ENCODE peak calls at places on chromosomes 13 and 19, in seven cellular contexts. E is AG10803, N is choroid plexus epithelial cell, U is colonic mucosa, Q is heart left ventricle, J is RWPE1, A is stomach. F is an unnamed sample.

GRCh38 chr13:42551611-42552010 is 22.3 kb upstream of the TNFSF11 start:
- DNase-seq in J (no peak), U (no peak), N (no peak), A (no peak), Q (no peak), E (no peak), F (no peak)

GRCh38 chr19:57302020-57302465 is 18.2 kb upstream of the ZNF543 start:
- DNase-seq in A (no peak), E (peak), Q (peak), U (no peak), J (peak), N (peak), F (no peak)

GRCh38 chr19:15114153-15114540 is 6.9 kb downstream of the SYDE1 start:
- DNase-seq in U (no peak), N (peak), Q (no peak), E (peak), J (no peak), A (no peak), F (no peak)

GRCh38 chr13:39783051-39783450 is 127.6 kb downstream of the COG6 start:
- DNase-seq in Q (no peak), N (peak), E (no peak), J (no peak), A (no peak), U (no peak), F (no peak)

GRCh38 chr19:37995346-37995745 is 88.3 kb downstream of the SIPA1L3 start:
- DNase-seq in U (no peak), Q (no peak), N (no peak), A (no peak), J (no peak), E (no peak), F (no peak)

GRCh38 chr19:1823020-1823419 is 10.9 kb upstream of the ATP8B3 start:
- DNase-seq in U (no peak), Q (no peak), N (no peak), J (no peak), A (no peak), E (no peak), F (no peak)

GRCh38 chr19:19860756-19861390 is 4.8 kb upstream of the ZNF253 start:
- DNase-seq in U (no peak), J (no peak), Q (no peak), A (no peak), E (no peak), N (peak), F (peak)

GRCh38 chr19:5470264-5470671 is 15.1 kb downstream of the ZNRF4 start:
- DNase-seq in U (no peak), A (peak), Q (no peak), N (no peak), J (peak), E (no peak), F (no peak)

GRCh38 chr19:34904846-34905527 is 21.7 kb upstream of the ZNF30 start:
- DNase-seq in E (no peak), J (no peak), N (no peak), Q (no peak), A (no peak), U (no peak), F (no peak)

GRCh38 chr13:48437381-48437780 is 24.5 kb upstream of the LPAR6 start:
- DNase-seq in J (no peak), U (peak), N (peak), Q (peak), A (peak), E (peak), F (no peak)

GRCh38 chr19:16384688-16385087 is 60.1 kb downstream of the KLF2 start:
- DNase-seq in U (no peak), E (no peak), A (no peak), J (no peak), Q (peak), N (no peak), F (no peak)

GRCh38 chr19:4754248-4754647 is 30.6 kb upstream of the DPP9 start:
- DNase-seq in U (no peak), N (peak), E (no peak), Q (no peak), A (no peak), J (no peak), F (no peak)

GRCh38 chr19:8305798-8306197 is 2.4 kb downstream of the CD320 start:
- DNase-seq in E (no peak), N (no peak), J (no peak), A (no peak), U (peak), Q (peak), F (no peak)

GRCh38 chr13:98386632-98387031 is 190.3 kb downstream of the STK24 start:
- DNase-seq in A (no peak), N (no peak), U (no peak), J (no peak), Q (no peak), E (no peak), F (no peak)

GRCh38 chr13:42796747-42797356 is 15.5 kb downstream of the FAM216B start:
- DNase-seq in J (no peak), A (no peak), E (no peak), U (no peak), N (no peak), Q (no peak), F (no peak)

GRCh38 chr19:28999733-29000433 is 213.1 kb downstream of the UQCRFS1 start:
- DNase-seq in J (no peak), Q (no peak), U (no peak), A (no peak), E (no peak), N (no peak), F (no peak)

GRCh38 chr19:5560156-5560555 is 7.6 kb downstream of the TINCR start:
- DNase-seq in J (no peak), U (no peak), N (no peak), A (no peak), E (no peak), Q (no peak), F (no peak)

GRCh38 chr19:48513289-48514122 is 1.9 kb upstream of the LMTK3 start:
- DNase-seq in Q (peak), A (peak), E (peak), J (peak), U (peak), N (peak), F (peak)

GRCh38 chr13:75566658-75567057 is 17.1 kb downstream of the UCHL3 start:
- DNase-seq in A (no peak), E (peak), U (no peak), J (no peak), Q (no peak), N (peak), F (no peak)

GRCh38 chr13:50244913-50245574 is 229.8 kb downstream of the KCNRG start:
- DNase-seq in E (peak), J (peak), Q (no peak), A (peak), N (peak), U (peak), F (no peak)

GRCh38 chr19:43748205-43748594 is 6.6 kb downstream of the SMG9 start:
- DNase-seq in N (no peak), Q (no peak), E (no peak), A (no peak), J (no peak), U (no peak), F (no peak)

GRCh38 chr19:4295972-4296771 is 6.0 kb downstream of the TMIGD2 start:
- DNase-seq in Q (no peak), N (no peak), J (no peak), A (peak), E (peak), U (no peak), F (no peak)

GRCh38 chr19:5935473-5936307 is 21.6 kb downstream of the CAPS start:
- DNase-seq in U (no peak), N (no peak), A (no peak), J (no peak), E (no peak), Q (no peak), F (no peak)

GRCh38 chr13:38970380-38971051 is 20.1 kb downstream of the STOML3 start:
- DNase-seq in A (no peak), U (no peak), N (no peak), Q (no peak), J (no peak), E (no peak), F (no peak)

GRCh38 chr19:11814707-11815050 is 606 bp downstream of the ZNF440 start:
- DNase-seq in J (peak), A (no peak), U (peak), N (peak), Q (no peak), E (peak), F (no peak)

GRCh38 chr13:20566424-20566916 is 487 bp upstream of the IFT88 start:
- DNase-seq in Q (no peak), E (peak), U (peak), J (peak), A (no peak), N (no peak), F (peak)

GRCh38 chr19:6393982-6394412 is 1.0 kb upstream of the GTF2F1 start:
- DNase-seq in J (no peak), E (no peak), Q (no peak), U (no peak), N (no peak), A (no peak), F (no peak)

GRCh38 chr13:39105110-39105509 is 66.9 kb downstream of the NHLRC3 start:
- DNase-seq in E (peak), N (peak), J (no peak), Q (no peak), U (peak), A (no peak), F (no peak)

GRCh38 chr13:111482126-111482525 is 161.7 kb downstream of the TEX29 start:
- DNase-seq in N (no peak), U (no peak), Q (no peak), J (no peak), A (peak), E (no peak), F (no peak)

GRCh38 chr13:98746968-98747367 is 5.5 kb downstream of the SLC15A1 start:
- DNase-seq in A (no peak), N (peak), J (peak), E (peak), U (no peak), Q (no peak), F (no peak)

GRCh38 chr13:28754698-28755545 is 36.2 kb upstream of the SLC46A3 start:
- DNase-seq in Q (peak), N (peak), A (no peak), J (no peak), E (peak), U (peak), F (no peak)

GRCh38 chr19:50315773-50316448 is 13.3 kb downstream of the KCNC3 start:
- DNase-seq in N (peak), A (no peak), Q (no peak), J (no peak), E (no peak), U (no peak), F (no peak)

GRCh38 chr13:103044054-103044453 is 22.2 kb downstream of the SLC10A2 start:
- DNase-seq in J (peak), N (no peak), Q (no peak), U (no peak), A (no peak), E (no peak), F (no peak)

GRCh38 chr19:47210689-47211316 is 20.2 kb downstream of the BBC3 start:
- DNase-seq in A (peak), Q (peak), U (peak), J (peak), E (peak), N (peak), F (peak)

GRCh38 chr19:10227215-10227971 is 3.7 kb downstream of the S1PR2 start:
- DNase-seq in U (no peak), E (no peak), A (no peak), J (no peak), N (peak), Q (peak), F (no peak)

GRCh38 chr19:16527971-16528521 is 14.2 kb downstream of the CHERP start:
- DNase-seq in Q (no peak), J (no peak), U (no peak), E (no peak), N (peak), A (peak), F (no peak)

GRCh38 chr13:21670883-21671792 is at the start of gene FGF9:
- DNase-seq in E (peak), U (peak), N (peak), A (peak), Q (peak), J (peak), F (peak)

GRCh38 chr13:77861716-77862115 is 56.9 kb downstream of the EDNRB start:
- DNase-seq in A (no peak), N (peak), U (no peak), Q (no peak), E (no peak), J (no peak), F (no peak)

GRCh38 chr19:44714597-44715169 is 15.7 kb downstream of the CEACAM16 start:
- DNase-seq in J (no peak), N (no peak), E (no peak), A (no peak), U (no peak), Q (no peak), F (no peak)

GRCh38 chr13:106036870-106037269 is 498.6 kb downstream of the EFNB2 start:
- DNase-seq in Q (no peak), U (no peak), E (no peak), N (no peak), J (no peak), A (no peak), F (no peak)
- TF ChIP-seq CTCF in Q (no peak), U (peak), E (no peak), N (no peak), J (no peak), A (no peak), F (peak)

GRCh38 chr19:40530091-40530901 is 46.4 kb upstream of the SHKBP1 start:
- DNase-seq in J (no peak), Q (no peak), A (no peak), N (no peak), E (no peak), U (peak), F (peak)
- TF ChIP-seq CTCF in J (peak), Q (no peak), A (no peak), N (peak), E (no peak), U (no peak), F (peak)

GRCh38 chr19:45848922-45849321 is 14.0 kb downstream of the SYMPK start:
- DNase-seq in N (peak), J (no peak), Q (no peak), A (no peak), E (no peak), U (no peak), F (no peak)
- TF ChIP-seq CTCF in N (peak), J (peak), Q (no peak), A (no peak), E (peak), U (no peak), F (no peak)

DNA sequence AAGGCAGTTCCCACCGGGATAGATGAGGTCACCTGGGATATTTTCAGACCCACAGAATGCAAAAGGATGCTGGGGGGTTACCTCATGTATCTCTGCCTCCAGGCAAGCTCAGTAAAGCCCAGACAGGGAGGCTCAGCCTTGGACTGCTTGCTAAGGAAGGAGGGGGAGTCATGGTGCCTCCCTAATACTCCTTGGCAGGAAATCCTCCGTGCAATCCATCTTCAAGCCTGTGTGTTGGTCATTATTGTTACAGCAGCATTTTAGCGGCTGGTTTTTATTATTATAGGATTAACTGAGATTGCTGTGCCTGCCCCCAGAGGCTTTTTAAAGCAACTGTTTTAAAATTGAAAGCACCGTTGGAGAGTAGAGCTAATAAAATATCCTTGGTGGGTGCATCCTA is 188.5 kb upstream of the UBL3 start:
- DNase-seq in U (no peak), A (no peak), N (no peak), E (peak), J (no peak), Q (no peak), F (peak)
- TF ChIP-seq CTCF in U (no peak), A (no peak), N (no peak), E (peak), J (no peak), Q (no peak), F (peak)

DNA sequence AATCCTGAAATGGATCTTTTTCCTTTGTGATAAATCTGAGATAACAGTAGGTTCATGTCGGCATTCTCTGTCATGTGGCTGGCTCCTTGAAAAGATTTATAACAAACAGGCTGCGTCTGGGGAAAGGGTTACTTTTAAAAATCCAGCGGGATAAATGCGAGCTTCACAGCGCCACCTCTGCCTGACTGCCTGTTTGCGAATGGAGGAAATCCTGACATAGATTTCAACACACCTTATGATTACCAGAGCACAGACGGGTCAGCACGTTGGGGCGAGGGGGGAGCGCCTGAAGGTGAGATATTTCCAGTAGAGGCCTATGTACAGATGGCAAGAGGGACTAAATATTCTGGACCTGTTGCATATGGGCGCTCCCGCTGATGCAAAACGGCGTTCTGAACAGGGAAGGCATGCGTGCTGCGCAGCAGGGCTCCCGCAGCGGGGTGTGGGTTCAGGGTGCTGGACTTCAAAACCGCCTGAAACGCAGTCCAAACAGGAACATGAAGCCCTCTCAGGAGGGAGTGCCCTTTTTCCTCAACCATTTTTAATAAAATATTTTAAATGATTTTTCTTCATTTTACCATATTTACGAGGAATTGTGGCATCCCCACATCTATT is 445.3 kb upstream of the SGCG start:
- DNase-seq in E (no peak), N (no peak), A (no peak), U (no peak), Q (peak), J (no peak), F (no peak)
- TF ChIP-seq CTCF in E (peak), N (no peak), A (no peak), U (no peak), Q (no peak), J (no peak), F (peak)

DNA sequence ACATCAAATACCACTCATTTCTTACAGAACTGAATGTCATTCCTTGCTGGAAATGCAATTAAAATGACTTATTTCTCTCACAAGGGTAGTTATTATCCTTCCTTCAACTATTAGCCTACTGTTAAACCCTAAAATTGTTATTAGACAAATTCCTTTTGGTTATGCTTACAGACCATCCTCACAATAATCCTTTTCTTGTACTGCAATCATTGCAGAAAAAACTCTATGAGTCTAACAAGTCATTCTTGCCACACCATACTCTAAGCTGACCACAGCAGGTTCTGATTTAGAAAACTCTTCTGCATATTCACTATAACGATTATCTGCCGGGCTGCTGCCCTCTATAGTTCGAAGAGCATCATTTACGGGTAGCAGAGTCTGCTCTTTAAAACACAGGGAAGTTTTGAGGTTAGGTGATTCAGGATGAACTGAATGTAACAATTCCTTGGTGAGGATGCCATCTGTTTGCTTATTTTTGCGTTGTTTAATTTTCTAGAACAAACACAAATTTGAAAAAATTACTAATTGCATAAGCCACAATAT is 38.2 kb downstream of the MTMR6 start:
- DNase-seq in J (no peak), Q (no peak), U (no peak), E (peak), N (peak), A (no peak), F (no peak)
- TF ChIP-seq CTCF in J (peak), Q (no peak), U (no peak), E (peak), N (peak), A (no peak), F (peak)

GRCh38 chr19:18229474-18229873 is 3.2 kb upstream of the PDE4C start:
- DNase-seq in E (no peak), N (no peak), A (no peak), J (no peak), Q (no peak), U (no peak), F (no peak)
- TF ChIP-seq CTCF in E (peak), N (peak), A (peak), J (no peak), Q (peak), U (peak), F (peak)

GRCh38 chr13:93248627-93249047 is 22.0 kb downstream of the GPC6 start:
- DNase-seq in A (peak), J (no peak), N (peak), U (no peak), Q (no peak), E (no peak), F (no peak)
- TF ChIP-seq CTCF in A (no peak), J (no peak), N (peak), U (no peak), Q (no peak), E (no peak), F (peak)

DNA sequence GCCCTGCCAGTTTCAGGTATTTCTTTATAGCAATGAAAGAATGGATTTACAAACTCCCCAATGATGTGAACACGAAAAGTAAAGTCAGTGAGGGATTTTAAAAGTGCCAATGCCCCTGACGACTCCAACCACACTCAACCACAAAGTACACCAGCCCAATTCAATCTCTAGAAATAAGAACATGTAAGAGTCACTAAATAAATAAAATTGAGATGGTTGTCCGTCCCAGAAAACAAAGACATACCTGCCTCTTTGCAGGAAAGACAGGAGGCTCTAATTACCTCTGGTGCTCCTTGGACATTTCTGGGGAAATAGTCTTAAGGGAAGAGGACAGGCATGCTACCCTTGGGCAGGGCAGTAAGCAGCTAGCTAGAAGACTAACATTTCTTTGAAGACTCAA is 55.8 kb downstream of the NALCN start:
- DNase-seq in N (no peak), Q (no peak), U (no peak), E (no peak), J (no peak), A (no peak), F (no peak)
- TF ChIP-seq CTCF in N (no peak), Q (no peak), U (no peak), E (no peak), J (no peak), A (no peak), F (no peak)

DNA sequence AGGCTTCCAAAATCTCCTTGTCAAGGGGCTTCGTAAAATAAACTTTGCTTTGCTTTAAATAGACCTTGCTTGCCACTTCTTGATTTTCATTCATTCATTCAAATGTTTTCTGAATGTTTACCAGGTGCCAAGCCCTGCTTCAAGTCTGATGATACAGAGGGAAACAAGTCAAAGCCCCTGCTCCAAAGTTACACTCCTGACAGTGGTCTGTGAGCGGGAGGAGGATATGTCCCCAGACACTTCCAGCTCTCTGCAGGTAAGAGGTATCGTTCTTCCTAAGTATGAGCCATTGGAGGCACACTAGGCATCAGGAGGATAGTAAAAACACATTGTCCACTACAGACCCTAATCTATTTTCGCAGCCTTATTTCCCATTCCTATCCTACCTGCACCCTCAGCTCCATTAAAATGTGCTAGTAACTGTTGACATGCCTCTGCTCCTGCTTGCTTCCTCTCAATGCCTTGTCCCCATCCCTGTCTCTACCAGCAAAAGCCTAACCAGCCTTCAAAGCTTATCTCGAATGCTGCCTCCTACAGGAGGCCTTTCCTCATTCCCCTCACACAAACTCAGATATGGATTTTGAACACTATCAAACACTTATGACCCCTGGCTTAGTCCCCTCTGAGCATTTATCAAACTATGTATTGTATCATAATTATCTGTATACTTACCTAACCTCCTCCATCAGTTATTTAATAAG is 6.2 kb upstream of the WBP4 start:
- DNase-seq in E (no peak), N (no peak), U (no peak), J (no peak), Q (no peak), A (no peak), F (no peak)
- TF ChIP-seq CTCF in E (peak), N (peak), U (peak), J (no peak), Q (peak), A (no peak), F (peak)